ENCODE peak calls at places on chromosomes 16 and 17, in ten cellular contexts. Z is CD8-positive, alpha-beta memory T cell; D is amniotic stem cell; P is NCI-H1930; H is pons; K is ovary; O is AG09319; V is CD14-positive monocyte; Q is foreskin fibroblast; U is stimulated activated CD4-positive, alpha-beta T cell treated with anti-CD3 and anti-CD28 coated beads, Interleukin-12 subunit alpha, Interleukin-12 subunit beta, amount 100 ng/mL, for 4 hours. I is an unnamed sample.

GRCh38 chr17:11742891-11743290 is 144.6 kb downstream of the DNAH9 start:
- DNase-seq in V (no peak), O (no peak), Z (no peak), D (no peak), H (peak; percentile 39), U (no peak), K (no peak), Q (no peak), P (no peak), I (no peak)

GRCh38 chr16:69466547-69466946 is 42.1 kb downstream of the CYB5B start:
- DNase-seq in V (no peak), Z (no peak), P (no peak), H (no peak), Q (no peak), U (no peak), O (no peak), D (no peak), K (no peak), I (no peak)

GRCh38 chr16:1759511-1759910 is 11.8 kb downstream of the NME3 start:
- DNase-seq in H (no peak), K (no peak), Z (no peak), D (no peak), V (no peak), P (no peak), O (no peak), Q (no peak), U (no peak), I (no peak)

GRCh38 chr17:1273492-1274242 is 3.4 kb downstream of the BHLHA9 start:
- DNase-seq in V (no peak), K (no peak), Q (no peak), Z (no peak), P (no peak), D (no peak), U (no peak), O (no peak), H (no peak), I (no peak)

GRCh38 chr17:66369830-66370229 is 67.4 kb downstream of the PRKCA start:
- DNase-seq in Q (no peak), U (no peak), H (no peak), D (no peak), Z (no peak), P (no peak), V (no peak), O (no peak), K (no peak), I (no peak)

GRCh38 chr17:62780273-62780672 is 27.8 kb downstream of the MARCHF10 start:
- DNase-seq in O (no peak), D (no peak), K (no peak), U (no peak), Z (no peak), Q (no peak), P (no peak), V (no peak), H (no peak), I (no peak)

GRCh38 chr17:53219821-53220220 is 602.9 kb upstream of the KIF2B start:
- DNase-seq in K (no peak), P (no peak), Z (no peak), Q (no peak), H (no peak), U (no peak), V (no peak), D (no peak), O (no peak), I (no peak)

GRCh38 chr16:67594956-67595355 is 32.6 kb downstream of the CTCF start:
- DNase-seq in Q (peak; percentile 30), P (no peak), U (no peak), D (no peak), V (no peak), K (peak; percentile 15), O (no peak), H (no peak), Z (no peak), I (no peak)

GRCh38 chr16:71722801-71723536 is 1.5 kb downstream of the PHLPP2 start:
- DNase-seq in K (peak; percentile 65), U (peak; percentile 51), V (peak; percentile 49), Z (peak; percentile 58), D (no peak), Q (peak; percentile 61), P (no peak), O (no peak), H (no peak), I (peak; percentile 41)

GRCh38 chr16:12458591-12459400 is 344.9 kb downstream of the CPPED1 start:
- DNase-seq in U (peak; percentile 34), V (peak; percentile 70), O (no peak), P (no peak), Q (no peak), K (no peak), H (peak; percentile 57), Z (no peak), D (no peak), I (no peak)

GRCh38 chr16:78184554-78185183 is 85.2 kb downstream of the WWOX start:
- DNase-seq in K (no peak), D (no peak), Q (no peak), Z (no peak), O (peak; percentile 43), H (peak; percentile 44), P (no peak), U (no peak), V (no peak), I (no peak)